ENCODE peak calls at places on chromosomes 7 and 10, in six cellular contexts. One of them, this sample, is unnamed.

GRCh38 chr7:35647171-35647574 is 47.8 kb downstream of the HERPUD2 start:
- DNase-seq in transverse colon: peak; percentile 8
- DNase-seq in tibial nerve: no peak
- DNase-seq in stomach: no peak
- DNase-seq in K562: no peak
- DNase-seq in suprapubic skin: no peak
- DNase-seq in this sample: no peak

GRCh38 chr7:128703605-128704004 is 31.5 kb downstream of the GARIN1A start:
- DNase-seq in tibial nerve: no peak
- DNase-seq in transverse colon: no peak
- DNase-seq in K562: no peak
- DNase-seq in suprapubic skin: no peak
- DNase-seq in stomach: no peak
- DNase-seq in this sample: no peak

GRCh38 chr7:158004123-158004490 is 583.5 kb downstream of the PTPRN2 start:
- DNase-seq in suprapubic skin: no peak
- DNase-seq in transverse colon: no peak
- DNase-seq in K562: no peak
- DNase-seq in tibial nerve: no peak
- DNase-seq in stomach: no peak
- DNase-seq in this sample: no peak

GRCh38 chr7:12066004-12066403 is 145.1 kb upstream of the TMEM106B start:
- DNase-seq in suprapubic skin: no peak
- DNase-seq in transverse colon: no peak
- DNase-seq in stomach: no peak
- DNase-seq in K562: no peak
- DNase-seq in tibial nerve: no peak
- DNase-seq in this sample: no peak

GRCh38 chr7:86928308-86928707 is 131.1 kb downstream of the ELAPOR2 start:
- DNase-seq in K562: no peak
- DNase-seq in suprapubic skin: no peak
- DNase-seq in stomach: no peak
- DNase-seq in transverse colon: no peak
- DNase-seq in tibial nerve: no peak
- DNase-seq in this sample: no peak

GRCh38 chr10:78894841-78895195 is 173.9 kb upstream of the ZMIZ1 start:
- DNase-seq in suprapubic skin: peak; percentile 27
- DNase-seq in stomach: no peak
- DNase-seq in transverse colon: no peak
- DNase-seq in tibial nerve: no peak
- DNase-seq in K562: no peak
- DNase-seq in this sample: no peak

GRCh38 chr10:88117869-88118632 is 254.6 kb downstream of the PTEN start:
- DNase-seq in tibial nerve: no peak
- DNase-seq in suprapubic skin: no peak
- DNase-seq in transverse colon: no peak
- DNase-seq in stomach: no peak
- DNase-seq in K562: peak; percentile 7
- DNase-seq in this sample: no peak

GRCh38 chr10:86389441-86390193 is 23.0 kb upstream of the GRID1 start:
- DNase-seq in transverse colon: peak; percentile 70
- DNase-seq in K562: peak; percentile 42
- DNase-seq in stomach: peak; percentile 74
- DNase-seq in suprapubic skin: no peak
- DNase-seq in tibial nerve: no peak
- DNase-seq in this sample: no peak

GRCh38 chr7:98354511-98355249 is 46.2 kb downstream of the BAIAP2L1 start:
- DNase-seq in stomach: peak; percentile 80
- DNase-seq in tibial nerve: no peak
- DNase-seq in K562: no peak
- DNase-seq in suprapubic skin: no peak
- DNase-seq in transverse colon: peak; percentile 83
- DNase-seq in this sample: no peak

GRCh38 chr10:8359467-8359866 is 305.0 kb downstream of the GATA3 start:
- DNase-seq in K562: no peak
- DNase-seq in transverse colon: no peak
- DNase-seq in stomach: no peak
- DNase-seq in tibial nerve: no peak
- DNase-seq in suprapubic skin: no peak
- DNase-seq in this sample: no peak

GRCh38 chr7:114939484-114940097 is 17.7 kb downstream of the MDFIC start:
- DNase-seq in transverse colon: no peak
- DNase-seq in suprapubic skin: no peak
- DNase-seq in stomach: no peak
- DNase-seq in K562: no peak
- DNase-seq in tibial nerve: no peak
- DNase-seq in this sample: no peak

GRCh38 chr7:147311332-147311731 is 1194.7 kb downstream of the CNTNAP2 start:
- DNase-seq in K562: no peak
- DNase-seq in suprapubic skin: no peak
- DNase-seq in transverse colon: no peak
- DNase-seq in stomach: no peak
- DNase-seq in tibial nerve: no peak
- DNase-seq in this sample: no peak

GRCh38 chr10:104666106-104666505 is 25.0 kb downstream of the SORCS3 start:
- DNase-seq in tibial nerve: no peak
- DNase-seq in suprapubic skin: no peak
- DNase-seq in transverse colon: no peak
- DNase-seq in K562: no peak
- DNase-seq in stomach: no peak
- DNase-seq in this sample: no peak

GRCh38 chr10:24039897-24040296 is 169.0 kb upstream of the KIAA1217 start:
- DNase-seq in tibial nerve: no peak
- DNase-seq in suprapubic skin: no peak
- DNase-seq in transverse colon: peak; percentile 14
- DNase-seq in stomach: no peak
- DNase-seq in K562: no peak
- DNase-seq in this sample: no peak

GRCh38 chr7:157904866-157905215 is 568.0 kb downstream of the DNAJB6 start:
- DNase-seq in transverse colon: no peak
- DNase-seq in suprapubic skin: no peak
- DNase-seq in tibial nerve: no peak
- DNase-seq in stomach: no peak
- DNase-seq in K562: no peak
- DNase-seq in this sample: no peak

GRCh38 chr10:63436225-63436624 is 29.6 kb downstream of the JMJD1C start:
- DNase-seq in K562: no peak
- DNase-seq in suprapubic skin: no peak
- DNase-seq in transverse colon: no peak
- DNase-seq in tibial nerve: no peak
- DNase-seq in stomach: no peak
- DNase-seq in this sample: no peak

GRCh38 chr10:68666280-68666760 is 54.7 kb upstream of the CCAR1 start:
- DNase-seq in tibial nerve: no peak
- DNase-seq in suprapubic skin: no peak
- DNase-seq in K562: no peak
- DNase-seq in transverse colon: no peak
- DNase-seq in stomach: no peak
- DNase-seq in this sample: no peak

GRCh38 chr7:151694828-151695580 is 175.3 kb upstream of the RHEB start:
- DNase-seq in suprapubic skin: peak; percentile 88
- DNase-seq in transverse colon: no peak
- DNase-seq in K562: no peak
- DNase-seq in tibial nerve: no peak
- DNase-seq in stomach: no peak
- DNase-seq in this sample: peak; percentile 31

GRCh38 chr10:101226888-101227736 is 2.2 kb downstream of the LBX1 start:
- DNase-seq in K562: no peak
- DNase-seq in tibial nerve: no peak
- DNase-seq in transverse colon: no peak
- DNase-seq in suprapubic skin: no peak
- DNase-seq in stomach: no peak
- DNase-seq in this sample: no peak

GRCh38 chr10:113477451-113477850 is 75.4 kb upstream of the HABP2 start:
- DNase-seq in K562: no peak
- DNase-seq in suprapubic skin: no peak
- DNase-seq in tibial nerve: no peak
- DNase-seq in stomach: no peak
- DNase-seq in transverse colon: no peak
- DNase-seq in this sample: no peak

GRCh38 chr10:133159950-133160812 is at the start of gene KNDC1:
- DNase-seq in stomach: no peak
- DNase-seq in suprapubic skin: no peak
- DNase-seq in transverse colon: no peak
- DNase-seq in tibial nerve: no peak
- DNase-seq in K562: peak; percentile 87
- DNase-seq in this sample: peak; percentile 67

GRCh38 chr7:148374698-148375259 is 215.8 kb upstream of the C7orf33 start:
- DNase-seq in tibial nerve: no peak
- DNase-seq in stomach: no peak
- DNase-seq in K562: no peak
- DNase-seq in transverse colon: no peak
- DNase-seq in suprapubic skin: no peak
- DNase-seq in this sample: no peak

GRCh38 chr7:128842674-128843641 is 12.8 kb downstream of the FLNC start:
- DNase-seq in tibial nerve: no peak
- DNase-seq in suprapubic skin: no peak
- DNase-seq in K562: no peak
- DNase-seq in transverse colon: no peak
- DNase-seq in stomach: no peak
- DNase-seq in this sample: no peak

GRCh38 chr10:7538970-7539694 is 127.6 kb downstream of the ITIH5 start:
- DNase-seq in stomach: no peak
- DNase-seq in K562: no peak
- DNase-seq in transverse colon: no peak
- DNase-seq in suprapubic skin: no peak
- DNase-seq in tibial nerve: no peak
- DNase-seq in this sample: no peak

GRCh38 chr7:158323741-158324396 is 263.8 kb downstream of the PTPRN2 start:
- DNase-seq in transverse colon: no peak
- DNase-seq in K562: no peak
- DNase-seq in tibial nerve: no peak
- DNase-seq in suprapubic skin: no peak
- DNase-seq in stomach: no peak
- DNase-seq in this sample: no peak

GRCh38 chr7:76204147-76204546 is 2.5 kb downstream of the SRRM3 start:
- DNase-seq in transverse colon: no peak
- DNase-seq in tibial nerve: no peak
- DNase-seq in stomach: no peak
- DNase-seq in suprapubic skin: no peak
- DNase-seq in K562: no peak
- DNase-seq in this sample: no peak

GRCh38 chr7:76202666-76203030 is 952 bp downstream of the SRRM3 start:
- DNase-seq in stomach: no peak
- DNase-seq in suprapubic skin: no peak
- DNase-seq in transverse colon: no peak
- DNase-seq in tibial nerve: no peak
- DNase-seq in K562: no peak
- DNase-seq in this sample: no peak

GRCh38 chr7:76198202-76198601 is 3.5 kb upstream of the SRRM3 start:
- DNase-seq in stomach: no peak
- DNase-seq in tibial nerve: no peak
- DNase-seq in K562: no peak
- DNase-seq in suprapubic skin: no peak
- DNase-seq in transverse colon: no peak
- DNase-seq in this sample: no peak

GRCh38 chr7:76206633-76207032 is 4.9 kb downstream of the SRRM3 start:
- DNase-seq in tibial nerve: no peak
- DNase-seq in suprapubic skin: no peak
- DNase-seq in K562: no peak
- DNase-seq in stomach: no peak
- DNase-seq in transverse colon: no peak
- DNase-seq in this sample: no peak

GRCh38 chr7:76201732-76202665 is at the start of gene SRRM3:
- DNase-seq in transverse colon: peak; percentile 74
- DNase-seq in stomach: peak; percentile 78
- DNase-seq in suprapubic skin: no peak
- DNase-seq in tibial nerve: peak; percentile 19
- DNase-seq in K562: peak; percentile 90
- DNase-seq in this sample: peak; percentile 88
- TF ChIP-seq EP300 in transverse colon: no peak
- TF ChIP-seq EP300 in stomach: no peak
- TF ChIP-seq EP300 in suprapubic skin: no peak
- TF ChIP-seq EP300 in tibial nerve: no peak
- TF ChIP-seq EP300 in K562: peak; percentile 36
- TF ChIP-seq EP300 in this sample: no peak

GRCh38 chr10:129973674-129974059 is 9.6 kb upstream of the EBF3 start:
- DNase-seq in stomach: no peak
- DNase-seq in transverse colon: no peak
- DNase-seq in tibial nerve: no peak
- DNase-seq in suprapubic skin: no peak
- DNase-seq in K562: no peak
- DNase-seq in this sample: no peak
- H3K27me3 ChIP-seq in stomach: peaks cover 56% of the 10 kb centered on the region
- H3K27me3 ChIP-seq in transverse colon: peaks cover 84% of the 10 kb centered on the region
- H3K27me3 ChIP-seq in tibial nerve: peaks cover 65% of the 10 kb centered on the region
- H3K27me3 ChIP-seq in suprapubic skin: peaks cover 84% of the 10 kb centered on the region
- H3K27me3 ChIP-seq in K562: no peaks in the 10 kb centered on the region
- H3K27me3 ChIP-seq in this sample: peaks cover 11% of the 10 kb centered on the region

GRCh38 chr7:30182186-30182585 is 47.4 kb downstream of the MTURN start:
- DNase-seq in stomach: no peak
- DNase-seq in suprapubic skin: no peak
- DNase-seq in transverse colon: no peak
- DNase-seq in K562: no peak
- DNase-seq in tibial nerve: no peak
- DNase-seq in this sample: no peak

GRCh38 chr7:30179016-30179436 is 44.2 kb downstream of the MTURN start:
- DNase-seq in tibial nerve: no peak
- DNase-seq in transverse colon: no peak
- DNase-seq in suprapubic skin: no peak
- DNase-seq in stomach: no peak
- DNase-seq in K562: no peak
- DNase-seq in this sample: no peak

GRCh38 chr7:30183712-30184372 is 49.1 kb downstream of the MTURN start:
- DNase-seq in stomach: no peak
- DNase-seq in transverse colon: no peak
- DNase-seq in suprapubic skin: no peak
- DNase-seq in K562: no peak
- DNase-seq in tibial nerve: no peak
- DNase-seq in this sample: no peak

GRCh38 chr7:30181211-30181610 is 46.4 kb downstream of the MTURN start:
- DNase-seq in tibial nerve: no peak
- DNase-seq in transverse colon: no peak
- DNase-seq in suprapubic skin: no peak
- DNase-seq in K562: no peak
- DNase-seq in stomach: no peak
- DNase-seq in this sample: no peak

DNA sequence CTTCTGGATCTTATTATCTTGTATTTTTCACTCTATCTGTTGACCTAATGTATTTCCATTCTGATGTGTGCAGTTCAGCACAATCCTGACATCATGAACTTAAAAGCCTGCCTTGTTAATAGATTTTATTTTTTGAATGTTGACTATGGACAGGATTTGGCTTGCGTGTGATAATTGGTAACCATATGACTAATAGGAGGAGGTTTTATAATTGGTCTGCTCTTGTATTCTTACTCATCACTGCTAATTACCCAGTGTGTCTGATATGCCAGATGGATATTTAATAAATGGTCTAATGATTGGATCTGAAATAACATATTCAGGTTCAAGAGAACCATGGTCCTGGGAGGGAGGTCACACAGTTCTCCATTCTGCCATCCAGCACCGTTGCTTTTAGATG is 45.9 kb downstream of the MTURN start:
- DNase-seq in transverse colon: no peak
- DNase-seq in suprapubic skin: no peak
- DNase-seq in tibial nerve: no peak
- DNase-seq in K562: no peak
- DNase-seq in stomach: no peak
- DNase-seq in this sample: no peak
- TF ChIP-seq EP300 in transverse colon: no peak
- TF ChIP-seq EP300 in suprapubic skin: no peak
- TF ChIP-seq EP300 in tibial nerve: no peak
- TF ChIP-seq EP300 in K562: no peak
- TF ChIP-seq EP300 in stomach: no peak
- TF ChIP-seq EP300 in this sample: no peak

GRCh38 chr10:80660736-80661135 is 123.0 kb downstream of the SH2D4B start:
- DNase-seq in transverse colon: no peak
- DNase-seq in suprapubic skin: no peak
- DNase-seq in stomach: no peak
- DNase-seq in tibial nerve: no peak
- DNase-seq in K562: no peak
- DNase-seq in this sample: no peak
- H3K27me3 ChIP-seq in transverse colon: no peaks in the 10 kb centered on the region
- H3K27me3 ChIP-seq in suprapubic skin: no peaks in the 10 kb centered on the region
- H3K27me3 ChIP-seq in stomach: no peaks in the 10 kb centered on the region
- H3K27me3 ChIP-seq in tibial nerve: no peaks in the 10 kb centered on the region
- H3K27me3 ChIP-seq in K562: no peaks in the 10 kb centered on the region
- H3K27me3 ChIP-seq in this sample: no peaks in the 10 kb centered on the region

This sample was measured in ovary.